ENCODE peak calls at places on chromosome 4, in nine cellular contexts. N is EH; I is Peyer's patch; X is activated naive CD8-positive, alpha-beta T cell treated with anti-CD3 and anti-CD28 coated beads, Interleukin-2, amount 50 U/mL, for 24 hours; A is stimulated activated CD8-positive, alpha-beta memory T cell treated with anti-CD3 and anti-CD28 coated beads, Interleukin-4, amount 100 ng/mL, for 48 hours; W is uterus; E is A549; V is AG10803; T is DMS53. G is an unnamed sample.

GRCh38 chr4:183532823-183533222 is 28.0 kb downstream of the ING2 start:
- DNase-seq in A (no peak), E (no peak), T (no peak), X (no peak), N (peak; percentile 89), W (no peak), I (no peak), V (peak; percentile 62), G (no peak)

GRCh38 chr4:180134116-180134866 is 2108.9 kb upstream of the TENM3 start:
- DNase-seq in I (peak; percentile 61), T (peak; percentile 15), X (no peak), A (no peak), V (no peak), E (no peak), W (no peak), N (no peak), G (no peak)

GRCh38 chr4:141132689-141133145 is 552 bp downstream of the RNF150 start:
- DNase-seq in V (peak; percentile 21), W (peak; percentile 58), E (peak; percentile 8), I (no peak), A (no peak), T (peak; percentile 64), X (no peak), N (peak; percentile 66), G (no peak)

GRCh38 chr4:26194764-26195163 is 126.0 kb upstream of the RBPJ start:
- DNase-seq in X (no peak), W (no peak), T (no peak), E (no peak), N (no peak), V (no peak), I (no peak), A (no peak), G (no peak)

GRCh38 chr4:42066402-42066801 is 76.1 kb downstream of the SLC30A9 start:
- DNase-seq in X (no peak), W (no peak), V (no peak), N (no peak), I (no peak), E (no peak), T (no peak), A (no peak), G (no peak)

GRCh38 chr4:30856795-30857564 is 136.8 kb downstream of the PCDH7 start:
- DNase-seq in V (no peak), X (no peak), I (no peak), W (no peak), A (no peak), T (no peak), E (no peak), N (no peak), G (no peak)

GRCh38 chr4:184599492-184600135 is 49.6 kb downstream of the CASP3 start:
- DNase-seq in V (peak; percentile 84), X (no peak), W (no peak), I (no peak), N (peak; percentile 74), A (no peak), T (no peak), E (no peak), G (no peak)

GRCh38 chr4:20684852-20685763 is 15.2 kb upstream of the PACRGL start:
- DNase-seq in N (peak; percentile 37), T (peak; percentile 67), X (no peak), A (no peak), E (peak; percentile 1), W (no peak), I (no peak), V (peak; percentile 29), G (no peak)

GRCh38 chr4:165383757-165384156 is 4.9 kb downstream of the CPE start:
- DNase-seq in A (no peak), N (peak; percentile 7), E (no peak), T (no peak), V (no peak), I (no peak), W (no peak), X (no peak), G (no peak)

GRCh38 chr4:72326692-72327632 is 242.1 kb downstream of the ADAMTS3 start:
- DNase-seq in T (peak; percentile 68), V (peak; percentile 61), X (no peak), I (no peak), A (no peak), W (no peak), N (peak; percentile 46), E (peak; percentile 2), G (no peak)

GRCh38 chr4:109390369-109390768 is 43.2 kb upstream of the SEC24B start:
- DNase-seq in X (no peak), T (no peak), W (no peak), N (no peak), A (no peak), I (no peak), V (no peak), E (no peak), G (no peak)

GRCh38 chr4:104123021-104123420 is 371.7 kb downstream of the CXXC4 start:
- DNase-seq in W (no peak), T (no peak), I (no peak), N (no peak), X (no peak), A (no peak), V (no peak), E (no peak), G (no peak)

GRCh38 chr4:147311956-147312355 is 168.9 kb upstream of the EDNRA start:
- DNase-seq in V (no peak), X (no peak), A (no peak), W (no peak), N (peak; percentile 50), T (no peak), I (no peak), E (no peak), G (no peak)

GRCh38 chr4:19623866-19624265 is 627.8 kb upstream of the SLIT2 start:
- DNase-seq in X (no peak), A (no peak), N (peak; percentile 6), E (no peak), I (no peak), V (no peak), W (no peak), T (no peak), G (no peak)

GRCh38 chr4:145937021-145937861 is 1.4 kb downstream of the ZNF827 start:
- DNase-seq in A (peak; percentile 69), W (peak; percentile 67), X (peak; percentile 55), T (peak; percentile 64), V (peak; percentile 59), I (peak; percentile 88), E (no peak), N (peak; percentile 78), G (peak; percentile 73)

GRCh38 chr4:77084019-77084604 is 8.3 kb upstream of the CCNI start:
- DNase-seq in E (no peak), V (no peak), I (no peak), X (no peak), N (no peak), W (no peak), A (no peak), T (no peak), G (no peak)

GRCh38 chr4:67973608-67974007 is 10.3 kb upstream of the TMPRSS11A start:
- DNase-seq in W (no peak), T (no peak), X (no peak), V (no peak), A (no peak), I (no peak), E (no peak), N (no peak), G (no peak)

GRCh38 chr4:90718926-90719325 is 591.7 kb downstream of the CCSER1 start:
- DNase-seq in N (no peak), E (no peak), V (no peak), A (no peak), T (no peak), I (no peak), X (no peak), W (no peak), G (no peak)

GRCh38 chr4:144611850-144612249 is 34.1 kb upstream of the HHIP start:
- DNase-seq in E (peak; percentile 6), W (no peak), V (peak; percentile 3), N (peak; percentile 25), I (no peak), T (peak; percentile 53), A (no peak), X (no peak), G (no peak)

GRCh38 chr4:144645621-144646522 is at the start of gene HHIP:
- DNase-seq in X (peak; percentile 17), A (peak; percentile 29), W (peak; percentile 50), T (peak; percentile 67), E (peak; percentile 15), N (peak; percentile 59), I (peak; percentile 51), V (peak; percentile 10), G (peak; percentile 63)

GRCh38 chr4:155672342-155672741 is 5.7 kb downstream of the GUCY1A1 start:
- DNase-seq in T (no peak), X (no peak), A (no peak), I (no peak), W (no peak), V (no peak), N (no peak), E (no peak), G (no peak)

GRCh38 chr4:7999695-8000094 is 60.0 kb upstream of the AFAP1 start:
- DNase-seq in V (no peak), A (no peak), E (no peak), N (no peak), T (no peak), I (no peak), X (no peak), W (no peak), G (no peak)

GRCh38 chr4:15809473-15809872 is 31.3 kb downstream of the CD38 start:
- DNase-seq in V (no peak), W (no peak), E (no peak), X (no peak), I (no peak), T (no peak), N (no peak), A (no peak), G (no peak)

GRCh38 chr4:56326363-56326762 is 60.9 kb downstream of the AASDH start:
- DNase-seq in W (no peak), E (no peak), V (no peak), I (no peak), X (no peak), T (no peak), N (no peak), A (no peak), G (no peak)

GRCh38 chr4:177239475-177239874 is 70.2 kb upstream of the NEIL3 start:
- DNase-seq in X (no peak), N (peak; percentile 33), E (no peak), I (no peak), V (peak; percentile 39), A (no peak), W (no peak), T (no peak), G (no peak)

GRCh38 chr4:129014566-129015509 is 78.5 kb downstream of the SCLT1 start:
- DNase-seq in V (no peak), X (no peak), I (no peak), W (no peak), E (no peak), N (no peak), T (no peak), A (no peak), G (no peak)

GRCh38 chr4:22458112-22458511 is 57.8 kb downstream of the ADGRA3 start:
- DNase-seq in W (no peak), V (no peak), E (no peak), N (no peak), I (no peak), T (peak; percentile 87), X (no peak), A (no peak), G (no peak)

GRCh38 chr4:1794809-1795303 is 1.8 kb downstream of the FGFR3 start:
- DNase-seq in I (no peak), N (no peak), V (no peak), W (no peak), E (no peak), A (no peak), X (no peak), T (peak; percentile 70), G (no peak)

GRCh38 chr4:77007358-77008230 is 58.0 kb downstream of the SEPTIN11 start:
- DNase-seq in I (no peak), X (peak; percentile 30), W (no peak), A (no peak), N (peak; percentile 88), T (no peak), E (no peak), V (peak; percentile 74), G (no peak)

GRCh38 chr4:11739992-11740391 is 311.3 kb upstream of the HS3ST1 start:
- DNase-seq in W (no peak), N (peak; percentile 2), A (no peak), X (no peak), I (no peak), E (no peak), T (no peak), V (no peak), G (no peak)